ENCODE peak calls at places on chromosome 21, in nine cellular contexts. J, T, S, L, R, D, A, N and Z are unnamed samples.

GRCh38 chr21:15023782-15024181 is 41.0 kb downstream of the NRIP1 start:
- DNase-seq in J (peak; percentile 20), T (no peak), S (peak; percentile 70), L (no peak), R (no peak), D (no peak), A (no peak), N (no peak), Z (no peak)

GRCh38 chr21:14120091-14120734 is 90.5 kb downstream of the LIPI start:
- DNase-seq in J (peak; percentile 4), T (no peak), S (peak; percentile 8), L (no peak), R (no peak), D (no peak), A (peak; percentile 57), N (no peak), Z (peak; percentile 37)

GRCh38 chr21:43331962-43332458 is 94.9 kb downstream of the SIK1 start:
- DNase-seq in J (peak; percentile 87), T (no peak), S (peak; percentile 99), L (no peak), R (peak; percentile 18), D (peak; percentile 61), A (no peak), N (no peak), Z (peak; percentile 95)

GRCh38 chr21:42833439-42833815 is 45.9 kb downstream of the WDR4 start:
- DNase-seq in J (no peak), T (no peak), S (peak; percentile 5), L (no peak), R (no peak), D (peak; percentile 18), A (peak; percentile 64), N (peak; percentile 31), Z (no peak)

GRCh38 chr21:20592482-20592881 is 405.7 kb upstream of the NCAM2 start:
- DNase-seq in J (no peak), T (no peak), S (no peak), L (no peak), R (no peak), D (no peak), A (no peak), N (no peak), Z (no peak)

GRCh38 chr21:46626536-46627302 is 8.8 kb upstream of the PRMT2 start:
- DNase-seq in J (no peak), T (no peak), S (no peak), L (no peak), R (no peak), D (no peak), A (no peak), N (no peak), Z (no peak)

GRCh38 chr21:37006521-37007291 is at the start of gene RIPPLY3:
- DNase-seq in J (no peak), T (no peak), S (no peak), L (no peak), R (no peak), D (no peak), A (no peak), N (no peak), Z (peak; percentile 16)

GRCh38 chr21:26934383-26934782 is 32.5 kb downstream of the ADAMTS5 start:
- DNase-seq in J (no peak), T (no peak), S (no peak), L (no peak), R (no peak), D (no peak), A (no peak), N (no peak), Z (no peak)

GRCh38 chr21:17334478-17334877 is 178.4 kb upstream of the CXADR start:
- DNase-seq in J (no peak), T (no peak), S (no peak), L (no peak), R (no peak), D (no peak), A (no peak), N (no peak), Z (no peak)

GRCh38 chr21:17732306-17732705 is 86.8 kb downstream of the C21orf91 start:
- DNase-seq in J (no peak), T (no peak), S (peak; percentile 5), L (no peak), R (no peak), D (no peak), A (no peak), N (no peak), Z (peak; percentile 45)

GRCh38 chr21:23455676-23456075 is 2151.6 kb downstream of the MRPL39 start:
- DNase-seq in J (no peak), T (no peak), S (no peak), L (no peak), R (no peak), D (no peak), A (no peak), N (no peak), Z (no peak)

GRCh38 chr21:41612674-41613250 is 104.8 kb upstream of the TMPRSS2 start:
- DNase-seq in J (peak; percentile 93), T (peak; percentile 68), S (peak; percentile 90), L (peak; percentile 75), R (peak; percentile 83), D (peak; percentile 82), A (peak; percentile 41), N (no peak), Z (peak; percentile 74)

GRCh38 chr21:30354308-30355005 is 6.1 kb upstream of the KRTAP23-1 start:
- DNase-seq in J (no peak), T (no peak), S (no peak), L (no peak), R (no peak), D (no peak), A (no peak), N (no peak), Z (no peak)

GRCh38 chr21:34528131-34528561 is 16.1 kb upstream of the KCNE1 start:
- DNase-seq in J (no peak), T (no peak), S (peak; percentile 51), L (no peak), R (no peak), D (no peak), A (no peak), N (no peak), Z (peak; percentile 50)

GRCh38 chr21:19999369-20000272 is 998.6 kb upstream of the NCAM2 start:
- DNase-seq in J (no peak), T (no peak), S (no peak), L (no peak), R (no peak), D (no peak), A (no peak), N (no peak), Z (no peak)

GRCh38 chr21:22670148-22670547 is 1671.9 kb downstream of the NCAM2 start:
- DNase-seq in J (no peak), T (no peak), S (no peak), L (no peak), R (no peak), D (no peak), A (no peak), N (no peak), Z (no peak)

DNA sequence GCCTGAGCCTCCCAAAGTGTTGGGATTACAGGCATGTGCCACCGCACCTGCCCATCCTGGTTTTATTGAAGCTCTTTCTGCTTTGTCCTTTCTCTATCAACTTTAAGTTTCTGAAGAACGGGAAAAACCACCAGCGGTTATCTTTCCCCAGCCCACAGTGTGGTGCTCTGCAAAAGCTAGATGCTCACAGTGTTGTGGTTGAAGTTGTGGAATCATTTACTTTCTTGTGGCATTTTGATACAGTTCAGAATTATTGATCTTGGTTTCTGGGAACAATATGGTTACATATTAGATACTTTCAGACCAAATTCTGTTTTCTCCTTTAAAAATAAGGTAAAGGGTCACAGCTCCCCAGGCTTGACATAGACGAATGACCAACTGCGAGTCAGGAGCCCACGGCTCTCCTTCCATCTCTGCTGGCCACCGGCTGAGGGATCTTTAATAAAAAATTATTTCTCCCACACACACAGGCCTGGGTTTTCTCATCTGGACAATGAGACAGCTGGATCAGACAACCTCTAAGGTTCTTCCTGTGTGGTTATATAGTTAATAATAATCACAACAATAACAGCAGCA is 385.3 kb downstream of the SETD4 start:
- DNase-seq in J (peak; percentile 16), T (no peak), S (peak; percentile 11), L (no peak), R (no peak), D (peak; percentile 6), A (no peak), N (no peak), Z (peak; percentile 7)
- TF ChIP-seq CTCF in J (no peak), T (no peak), S (no peak), L (no peak), R (no peak), D (no peak), A (no peak), N (no peak), Z (no peak)

GRCh38 chr21:29298348-29299045 is at the start of gene BACH1:
- DNase-seq in J (peak; percentile 85), T (peak; percentile 86), S (peak; percentile 91), L (peak; percentile 90), R (peak; percentile 92), D (peak; percentile 95), A (peak; percentile 90), N (peak; percentile 80), Z (peak; percentile 89)
- TF ChIP-seq CTCF in J (peak; percentile 77), T (no peak), S (peak; percentile 62), L (peak; percentile 61), R (peak; percentile 18), D (peak; percentile 5), A (peak; percentile 32), N (peak; percentile 33), Z (no peak)

DNA sequence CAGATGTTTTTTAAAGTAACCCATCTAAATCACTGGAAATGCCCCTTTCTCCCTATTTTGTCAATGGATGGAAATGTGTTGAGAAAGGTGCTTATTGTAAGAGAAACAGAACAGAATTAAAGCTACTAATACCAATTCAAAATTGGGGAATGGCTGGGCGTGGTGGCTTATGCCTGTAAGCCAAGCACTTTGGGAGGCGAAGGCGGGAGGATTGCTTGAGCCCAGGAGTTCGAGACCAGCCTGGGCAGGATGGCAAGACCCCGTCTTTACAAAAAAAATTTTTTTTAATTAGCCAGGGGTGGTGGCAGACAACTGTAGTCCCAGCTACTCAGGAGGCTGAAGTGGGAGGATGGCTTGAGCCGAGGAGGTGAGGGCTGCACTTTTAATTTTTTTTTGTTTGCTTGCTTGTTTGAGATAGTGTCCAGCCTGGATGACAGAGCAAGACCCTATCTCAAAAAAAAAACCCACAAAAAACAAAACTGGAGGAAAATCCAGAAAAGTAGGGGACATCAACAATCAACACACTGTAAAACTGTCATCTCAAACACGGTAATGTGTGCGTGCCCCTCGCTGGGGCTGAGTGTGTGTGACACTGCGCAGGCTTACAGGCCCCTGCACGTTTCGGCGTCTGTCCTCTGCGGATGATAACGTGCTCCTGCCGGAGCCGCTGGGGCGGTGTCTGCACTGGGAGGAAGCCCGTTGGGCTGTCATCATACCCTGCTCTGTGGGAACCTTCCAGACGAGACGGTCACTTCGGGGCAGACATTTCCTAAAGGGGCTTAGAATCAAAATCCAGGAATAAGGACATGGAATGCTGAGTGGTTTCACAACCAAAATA is 11.6 kb upstream of the POFUT2 start:
- DNase-seq in J (no peak), T (peak; percentile 19), S (no peak), L (peak; percentile 72), R (no peak), D (no peak), A (no peak), N (no peak), Z (peak; percentile 65)
- TF ChIP-seq CTCF in J (no peak), T (no peak), S (no peak), L (no peak), R (no peak), D (no peak), A (no peak), N (no peak), Z (no peak)

DNA sequence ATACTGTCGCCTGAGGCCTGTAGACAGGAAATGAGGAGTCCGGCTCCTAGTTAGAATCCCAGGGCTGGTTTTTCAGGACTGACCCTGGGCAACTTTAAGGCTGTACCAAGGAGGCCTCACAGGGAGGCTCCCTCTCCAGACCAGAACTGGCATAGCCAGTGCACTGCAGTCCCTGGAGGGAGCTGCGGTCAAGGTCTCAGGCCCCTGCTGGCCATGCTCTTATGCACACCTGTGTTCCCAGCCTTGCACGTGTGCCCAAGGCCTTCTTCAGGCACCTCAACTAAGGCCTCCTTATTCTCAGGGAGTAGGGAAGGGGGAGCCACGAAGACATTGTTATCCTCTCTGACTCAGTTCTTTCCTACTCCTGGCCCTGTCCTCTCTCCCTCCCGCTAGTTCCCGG is 22.0 kb upstream of the IFNAR1 start:
- DNase-seq in J (no peak), T (no peak), S (no peak), L (no peak), R (no peak), D (no peak), A (no peak), N (no peak), Z (no peak)
- TF ChIP-seq CTCF in J (no peak), T (no peak), S (no peak), L (no peak), R (no peak), D (no peak), A (peak; percentile 46), N (no peak), Z (no peak)